ENCODE peak calls at places on chromosomes 3 and 15, in five cellular contexts. I is HuH-7, L is NCI-H1105, U is NCI-H2081, C is glutamatergic neuron. Z is an unnamed sample.

GRCh38 chr3:35664460-35664919 is 25.2 kb downstream of the ARPP21 start:
- DNase-seq in U (peak), C (peak), L (peak), I (no peak), Z (peak)

GRCh38 chr3:42031808-42032475 is 59.2 kb upstream of the TRAK1 start:
- DNase-seq in I (no peak), C (no peak), L (no peak), U (no peak), Z (no peak)

GRCh38 chr15:75364881-75365280 is 3.5 kb downstream of the MAN2C1 start:
- DNase-seq in U (no peak), L (no peak), I (no peak), C (no peak), Z (no peak)

GRCh38 chr3:192831111-192831644 is 86.5 kb downstream of the MB21D2 start:
- DNase-seq in U (no peak), C (no peak), I (no peak), L (no peak), Z (no peak)

GRCh38 chr3:142536519-142536918 is 42.0 kb downstream of the ATR start:
- DNase-seq in I (no peak), L (no peak), C (no peak), U (no peak), Z (no peak)

GRCh38 chr3:69768436-69768835 is 29.2 kb downstream of the MITF start:
- DNase-seq in I (no peak), C (no peak), L (no peak), U (no peak), Z (no peak)

GRCh38 chr3:130316164-130316563 is 29.3 kb upstream of the COL6A5 start:
- DNase-seq in U (no peak), L (no peak), C (no peak), I (no peak), Z (no peak)

GRCh38 chr15:85168642-85169173 is 187.1 kb downstream of the PDE8A start:
- DNase-seq in I (peak), U (peak), C (peak), L (peak), Z (peak)

GRCh38 chr3:123090700-123091585 is 24.1 kb downstream of the PDIA5 start:
- DNase-seq in C (no peak), U (peak), I (no peak), L (no peak), Z (no peak)

GRCh38 chr15:34783986-34784385 is 11.4 kb downstream of the ACTC1 start:
- DNase-seq in C (no peak), U (no peak), L (no peak), I (no peak), Z (no peak)

GRCh38 chr3:184145120-184145524 is 10.0 kb downstream of the EIF2B5 start:
- DNase-seq in I (peak), C (peak), U (peak), L (peak), Z (peak)

GRCh38 chr15:41832875-41833274 is 5.0 kb downstream of the JMJD7 start:
- DNase-seq in U (no peak), I (no peak), L (no peak), C (no peak), Z (no peak)

GRCh38 chr15:98401029-98401428 is 247.3 kb upstream of the IGF1R start:
- DNase-seq in L (no peak), U (no peak), C (no peak), I (no peak), Z (no peak)

GRCh38 chr15:58444658-58445332 is 13.0 kb downstream of the LIPC start:
- DNase-seq in L (no peak), C (no peak), U (no peak), I (no peak), Z (no peak)

GRCh38 chr15:58117619-58118018 is 20.6 kb upstream of the AQP9 start:
- DNase-seq in I (no peak), L (no peak), C (no peak), U (no peak), Z (no peak)

GRCh38 chr3:180282386-180282785 is 245.6 kb upstream of the PEX5L start:
- DNase-seq in C (no peak), L (no peak), I (no peak), U (no peak), Z (no peak)

GRCh38 chr3:107430214-107431047 is 53.2 kb downstream of the CCDC54 start:
- DNase-seq in C (no peak), U (no peak), I (no peak), L (no peak), Z (no peak)

GRCh38 chr3:107810195-107811071 is 280.4 kb downstream of the CD47 start:
- DNase-seq in U (no peak), I (peak), L (no peak), C (no peak), Z (no peak)

GRCh38 chr3:165225604-165226003 is 29.4 kb upstream of the SLITRK3 start:
- DNase-seq in C (no peak), U (no peak), L (no peak), I (no peak), Z (no peak)

GRCh38 chr3:65402597-65402996 is 636.1 kb downstream of the MAGI1 start:
- DNase-seq in U (no peak), I (no peak), L (no peak), C (no peak), Z (no peak)

GRCh38 chr15:58064119-58065010 is 1.1 kb downstream of the ALDH1A2 start:
- DNase-seq in L (no peak), I (no peak), U (no peak), C (no peak), Z (no peak)

GRCh38 chr3:37417297-37418082 is 243.1 kb upstream of the LRRFIP2 start:
- DNase-seq in U (no peak), I (peak), C (no peak), L (no peak), Z (no peak)

GRCh38 chr15:40471105-40471777 is 457 bp downstream of the CHST14 start:
- DNase-seq in C (peak), I (peak), L (no peak), U (no peak), Z (peak)

GRCh38 chr3:82055792-82056191 is 294.3 kb upstream of the GBE1 start:
- DNase-seq in U (no peak), I (no peak), C (no peak), L (no peak), Z (no peak)

GRCh38 chr15:50046159-50046558 is 72.9 kb downstream of the ATP8B4 start:
- DNase-seq in U (no peak), L (no peak), I (no peak), C (no peak), Z (no peak)

GRCh38 chr3:42262525-42262924 is 3.5 kb downstream of the CCK start:
- DNase-seq in L (no peak), C (no peak), I (no peak), U (no peak), Z (no peak)

GRCh38 chr3:44392489-44392888 is 53.9 kb downstream of the TCAIM start:
- DNase-seq in C (no peak), I (no peak), U (no peak), L (no peak), Z (no peak)

GRCh38 chr3:151544164-151544548 is 83.3 kb upstream of the IGSF10 start:
- DNase-seq in U (no peak), C (no peak), L (no peak), I (no peak), Z (no peak)

GRCh38 chr3:8741581-8742355 is 8.2 kb downstream of the CAV3 start:
- DNase-seq in I (peak), L (no peak), C (no peak), U (no peak), Z (peak)

GRCh38 chr3:107064445-107065060 is 312.7 kb upstream of the CCDC54 start:
- DNase-seq in I (peak), L (peak), C (peak), U (peak), Z (peak)

GRCh38 chr3:191282262-191283215 is 46.7 kb upstream of the CCDC50 start:
- DNase-seq in U (no peak), C (no peak), L (no peak), I (no peak), Z (no peak)

GRCh38 chr3:165192610-165193192 is 3.5 kb downstream of the SLITRK3 start:
- DNase-seq in L (no peak), U (no peak), C (peak), I (no peak), Z (peak)

GRCh38 chr3:179067839-179068238 is 3.8 kb downstream of the ZMAT3 start:
- DNase-seq in C (no peak), I (no peak), U (no peak), L (no peak), Z (no peak)

GRCh38 chr15:38111070-38111469 is 141.6 kb upstream of the SPRED1 start:
- DNase-seq in I (no peak), U (no peak), L (no peak), C (no peak), Z (no peak)

GRCh38 chr3:126544596-126545281 is 14.0 kb downstream of the C3orf22 start:
- DNase-seq in C (peak), I (no peak), L (no peak), U (no peak), Z (peak)

GRCh38 chr3:153348457-153349137 is 186.6 kb downstream of the RAP2B start:
- DNase-seq in I (no peak), C (no peak), U (no peak), L (no peak), Z (no peak)

GRCh38 chr3:172106989-172107388 is 67.6 kb downstream of the FNDC3B start:
- DNase-seq in I (no peak), C (no peak), L (no peak), U (no peak), Z (no peak)

GRCh38 chr3:55380561-55380960 is 106.5 kb downstream of the WNT5A start:
- DNase-seq in I (no peak), U (no peak), L (no peak), C (no peak), Z (no peak)